ENCODE peak calls at places on chromosomes 3 and 15, in six cellular contexts. R, E, K, C, I and J are unnamed samples.

GRCh38 chr3:12371525-12372140 is 82.8 kb downstream of the PPARG start:
- DNase-seq in I (no peak), C (no peak), K (no peak), R (peak; percentile 86), E (no peak), J (no peak)

GRCh38 chr15:80549191-80549590 is 145.0 kb downstream of the ARNT2 start:
- DNase-seq in E (no peak), C (no peak), K (no peak), I (no peak), R (peak; percentile 86), J (no peak)

GRCh38 chr3:33883538-33884203 is 85.2 kb downstream of the PDCD6IP start:
- DNase-seq in I (no peak), R (peak; percentile 49), C (no peak), E (peak; percentile 69), K (peak; percentile 20), J (no peak)

GRCh38 chr15:65085990-65086679 is 9.6 kb downstream of the KBTBD13 start:
- DNase-seq in C (peak; percentile 57), I (no peak), E (peak; percentile 62), R (peak; percentile 16), K (peak; percentile 76), J (peak; percentile 51)

GRCh38 chr3:146589899-146590508 is 15.1 kb downstream of the PLSCR5 start:
- DNase-seq in I (no peak), K (peak; percentile 15), R (peak; percentile 52), C (peak; percentile 12), E (peak; percentile 68), J (peak; percentile 63)

GRCh38 chr3:46110701-46111493 is 83.6 kb upstream of the XCR1 start:
- DNase-seq in C (peak; percentile 54), K (no peak), R (peak; percentile 65), E (no peak), I (peak; percentile 44), J (peak; percentile 76)

GRCh38 chr15:75350601-75351331 is 3.9 kb downstream of the NEIL1 start:
- DNase-seq in C (no peak), I (no peak), K (no peak), E (no peak), R (no peak), J (no peak)

GRCh38 chr3:57026918-57027317 is 33.5 kb upstream of the SPATA12 start:
- DNase-seq in R (peak; percentile 56), C (no peak), I (no peak), E (no peak), K (no peak), J (peak; percentile 81)

GRCh38 chr3:24981924-24982323 is 446.1 kb upstream of the RARB start:
- DNase-seq in I (no peak), C (no peak), R (no peak), K (no peak), E (no peak), J (no peak)

DNA sequence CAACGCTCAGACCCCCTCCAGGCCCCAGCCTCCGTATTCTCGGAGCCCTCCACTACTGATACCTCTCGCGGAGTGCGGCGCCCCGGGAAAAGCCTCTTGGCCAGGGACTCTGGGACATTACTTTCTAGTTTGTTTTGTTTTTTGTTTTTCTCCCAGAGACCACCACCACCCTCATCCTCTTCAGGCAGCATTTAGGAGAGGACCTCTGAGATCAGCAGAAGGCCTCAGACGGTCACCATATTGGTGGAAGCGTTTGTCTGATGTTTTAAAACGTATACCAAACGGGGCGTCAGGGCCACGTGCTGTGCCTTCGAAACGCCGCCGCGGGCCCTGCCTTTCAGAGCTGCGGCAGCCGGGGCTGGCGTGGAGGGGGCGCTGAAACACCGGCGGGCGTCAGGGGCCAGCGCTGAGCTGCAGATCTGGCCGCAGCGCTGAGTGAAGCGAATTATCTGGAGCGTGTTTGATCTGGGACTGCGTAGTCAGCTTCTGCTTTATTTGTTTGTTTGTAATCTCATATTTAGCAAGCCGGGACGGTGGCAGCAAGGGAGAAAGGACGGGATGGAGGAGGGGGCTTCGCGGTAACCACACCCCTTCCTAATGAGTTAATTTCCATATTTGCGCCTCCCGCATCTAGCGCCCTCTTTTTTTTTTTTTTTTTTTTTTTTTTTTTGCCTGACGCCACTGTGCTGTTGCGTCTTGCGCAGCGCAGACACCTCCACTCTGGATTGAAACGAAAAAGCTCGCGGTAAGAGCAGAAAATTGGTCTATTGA is 14.8 kb downstream of the SOX2 start:
- DNase-seq in E (peak; percentile 74), K (peak; percentile 14), C (no peak), I (no peak), R (no peak), J (no peak)
- H3K4me3 ChIP-seq in E (peak overlapping the region; percentile 20), K (no peak overlapping the region), C (peak overlapping the region; percentile 43), I (peak overlapping the region; percentile 25), R (peak overlapping the region; percentile 23), J (no peak overlapping the region)

GRCh38 chr3:16377196-16377595 is 112.2 kb downstream of the OXNAD1 start:
- DNase-seq in I (no peak), C (no peak), K (no peak), R (no peak), E (no peak), J (no peak)
- TF ChIP-seq CTCF in I (no peak), C (no peak), K (no peak), R (no peak), E (no peak), J (no peak)

DNA sequence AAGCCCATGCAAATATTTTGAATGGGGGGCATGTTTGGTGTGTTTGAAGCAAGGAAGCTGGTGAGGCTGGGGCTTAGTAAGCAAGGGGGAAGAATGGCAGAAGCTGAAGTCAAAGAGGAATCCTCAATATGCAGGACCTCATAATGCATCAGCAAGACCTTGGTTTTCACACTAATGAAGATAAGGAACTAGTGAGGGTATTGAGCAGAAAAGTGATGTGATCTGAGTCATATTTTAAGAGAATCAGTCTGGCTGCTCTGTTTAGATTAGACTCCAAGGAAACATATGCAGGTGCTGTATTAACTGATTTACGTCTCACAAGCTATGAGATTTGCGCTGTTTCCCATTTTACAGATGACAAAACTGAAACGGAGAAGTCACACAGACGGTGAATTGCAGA is 64.6 kb downstream of the COL8A1 start:
- DNase-seq in C (no peak), I (no peak), K (no peak), R (peak; percentile 68), E (no peak), J (no peak)
- H3K9me3 ChIP-seq in C (no peaks in the 10 kb centered on the region), I (no peaks in the 10 kb centered on the region), K (no peaks in the 10 kb centered on the region), R (no peaks in the 10 kb centered on the region), E (no peaks in the 10 kb centered on the region), J (no peaks in the 10 kb centered on the region)

GRCh38 chr15:70723124-70723427 is 40.3 kb downstream of the UACA start:
- DNase-seq in R (no peak), K (no peak), C (no peak), I (no peak), E (no peak), J (no peak)
- H3K4me3 ChIP-seq in R (no peak overlapping the region), K (no peak overlapping the region), C (no peak overlapping the region), I (no peak overlapping the region), E (no peak overlapping the region), J (no peak overlapping the region)